ENCODE peak calls at places on chromosomes 16 and 17, in four cellular contexts. N is effector CD8-positive, alpha-beta T cell; D is HFFc6; H is SHP77. S is an unnamed sample.

GRCh38 chr16:11094075-11094593 is 149.8 kb downstream of the CLEC16A start:
- DNase-seq in N (no peak), D (peak; percentile 21), H (no peak), S (no peak)

GRCh38 chr17:44599298-44600175 is 42.3 kb downstream of the FZD2 start:
- DNase-seq in N (no peak), D (peak; percentile 81), H (no peak), S (no peak)

GRCh38 chr17:46968896-46969295 is 10.2 kb downstream of the RPRML start:
- DNase-seq in N (no peak), D (no peak), H (no peak), S (no peak)

GRCh38 chr16:57446530-57447141 is 549 bp downstream of the CIAPIN1 start:
- DNase-seq in N (peak; percentile 13), D (peak; percentile 10), H (peak; percentile 22), S (no peak)

GRCh38 chr16:15907863-15908478 is 19.6 kb upstream of the CEP20 start:
- DNase-seq in N (no peak), D (no peak), H (peak; percentile 49), S (no peak)

GRCh38 chr17:61260061-61260797 is 139.4 kb upstream of the TBX2 start:
- DNase-seq in N (no peak), D (peak; percentile 56), H (no peak), S (no peak)

GRCh38 chr17:78430892-78431691 is 52.6 kb downstream of the PGS1 start:
- DNase-seq in N (no peak), D (no peak), H (no peak), S (no peak)

GRCh38 chr16:46884513-46885293 is 541 bp downstream of the GPT2 start:
- DNase-seq in N (no peak), D (no peak), H (peak; percentile 36), S (no peak)

GRCh38 chr16:84505249-84506156 is 1.0 kb upstream of the MEAK7 start:
- DNase-seq in N (no peak), D (no peak), H (no peak), S (no peak)

GRCh38 chr16:728890-729744 is 2.2 kb downstream of the HAGHL start:
- DNase-seq in N (no peak), D (no peak), H (no peak), S (no peak)

GRCh38 chr17:65130829-65131228 is 6.3 kb upstream of the RGS9 start:
- DNase-seq in N (no peak), D (no peak), H (no peak), S (no peak)

GRCh38 chr16:30006659-30007377 is 4.0 kb downstream of the DOC2A start:
- DNase-seq in N (no peak), D (no peak), H (no peak), S (no peak)

GRCh38 chr17:3710951-3711383 is 12.7 kb upstream of the HASPIN start:
- DNase-seq in N (peak; percentile 43), D (peak; percentile 10), H (no peak), S (no peak)

GRCh38 chr16:785563-786535 is 2.3 kb downstream of the RPUSD1 start:
- DNase-seq in N (peak; percentile 62), D (no peak), H (peak; percentile 58), S (peak; percentile 43)

GRCh38 chr16:49158029-49158642 is 123.5 kb downstream of the CBLN1 start:
- DNase-seq in N (no peak), D (no peak), H (no peak), S (no peak)

GRCh38 chr17:15124746-15125145 is 140.4 kb downstream of the PMP22 start:
- DNase-seq in N (no peak), D (no peak), H (no peak), S (no peak)

GRCh38 chr16:62545039-62545438 is 508.8 kb upstream of the CDH8 start:
- DNase-seq in N (no peak), D (no peak), H (no peak), S (no peak)

GRCh38 chr17:74408830-74409229 is 23.1 kb upstream of the GPRC5C start:
- DNase-seq in N (no peak), D (no peak), H (peak; percentile 51), S (no peak)

GRCh38 chr16:64397042-64397441 is 724.8 kb downstream of the CDH11 start:
- DNase-seq in N (no peak), D (no peak), H (no peak), S (no peak)

GRCh38 chr17:61285483-61286320 is 113.9 kb upstream of the TBX2 start:
- DNase-seq in N (no peak), D (peak; percentile 84), H (no peak), S (no peak)

GRCh38 chr16:85673529-85674417 is 15.0 kb downstream of the GINS2 start:
- DNase-seq in N (no peak), D (peak; percentile 40), H (peak; percentile 91), S (peak; percentile 83)

GRCh38 chr16:72986011-72986410 is 61.9 kb downstream of the ZFHX3 start:
- DNase-seq in N (no peak), D (no peak), H (no peak), S (peak; percentile 49)

GRCh38 chr17:73394523-73395450 is 83.0 kb upstream of the CDC42EP4 start:
- DNase-seq in N (no peak), D (no peak), H (peak; percentile 78), S (no peak)

GRCh38 chr17:56690441-56691291 is 97.2 kb downstream of the NOG start:
- DNase-seq in N (no peak), D (no peak), H (no peak), S (no peak)

GRCh38 chr17:62765351-62765750 is 42.8 kb downstream of the MARCHF10 start:
- DNase-seq in N (no peak), D (no peak), H (no peak), S (no peak)

GRCh38 chr17:79793924-79794304 is 3.0 kb downstream of the CBX8 start:
- DNase-seq in N (no peak), D (no peak), H (no peak), S (no peak)

GRCh38 chr17:6753565-6753964 is 2.3 kb upstream of the XAF1 start:
- DNase-seq in N (no peak), D (no peak), H (no peak), S (no peak)

GRCh38 chr16:78484509-78485058 is 385.1 kb downstream of the WWOX start:
- DNase-seq in N (no peak), D (no peak), H (no peak), S (no peak)

S was measured in prostate gland.